ENCODE peak calls at places on chromosomes 11 and 22, in five cellular contexts. G, D, V, F and A are unnamed samples. For H3K4me1, the result is how much of the 10 kb centered on the place peaks cover.

GRCh38 chr11:33690290-33691050 is 10.2 kb downstream of the C11orf91 start:
- DNase-seq in G (peak), D (no peak), V (no peak), F (no peak), A (peak)

GRCh38 chr22:17810570-17811116 is 36.4 kb upstream of the BID start:
- DNase-seq in G (peak), D (no peak), V (no peak), F (no peak), A (no peak)

GRCh38 chr22:20084547-20085413 is 4.7 kb downstream of the DGCR8 start:
- DNase-seq in G (no peak), D (no peak), V (peak), F (no peak), A (no peak)

GRCh38 chr11:118715837-118716260 is 36.4 kb upstream of the TREH start:
- DNase-seq in G (no peak), D (no peak), V (no peak), F (no peak), A (peak)

GRCh38 chr11:124745835-124746620 is 6.0 kb downstream of the VSIG2 start:
- DNase-seq in G (no peak), D (no peak), V (no peak), F (peak), A (no peak)

GRCh38 chr22:20091690-20092476 is 11.8 kb downstream of the DGCR8 start:
- DNase-seq in G (no peak), D (no peak), V (no peak), F (no peak), A (no peak)

GRCh38 chr22:30609260-30610185 is 2.5 kb downstream of the TCN2 start:
- DNase-seq in G (peak), D (no peak), V (no peak), F (no peak), A (peak)

GRCh38 chr22:18056161-18056666 is 21.6 kb upstream of the PEX26 start:
- DNase-seq in G (no peak), D (peak), V (no peak), F (peak), A (peak)

GRCh38 chr11:119262668-119263351 is 54.1 kb downstream of the MCAM start:
- DNase-seq in G (no peak), D (no peak), V (no peak), F (no peak), A (no peak)

GRCh38 chr11:17572791-17573460 is 25.9 kb downstream of the OTOG start:
- DNase-seq in G (no peak), D (no peak), V (no peak), F (peak), A (no peak)

GRCh38 chr22:47101321-47101885 is 339.0 kb downstream of the TBC1D22A start:
- DNase-seq in G (no peak), D (no peak), V (no peak), F (no peak), A (no peak)

GRCh38 chr22:30413001-30413400 is 12.6 kb upstream of the MTFP1 start:
- DNase-seq in G (no peak), D (no peak), V (no peak), F (no peak), A (no peak)

GRCh38 chr11:117538731-117539130 is 211.1 kb downstream of the CEP164 start:
- DNase-seq in G (no peak), D (no peak), V (peak), F (no peak), A (no peak)

GRCh38 chr11:67538823-67539505 is 15.7 kb upstream of the CABP2 start:
- DNase-seq in G (no peak), D (no peak), V (no peak), F (no peak), A (no peak)

GRCh38 chr11:67303989-67304411 is 670 bp downstream of the SSH3 start:
- DNase-seq in G (no peak), D (peak), V (peak), F (no peak), A (no peak)

GRCh38 chr11:86041975-86042378 is 26.9 kb downstream of the PICALM start:
- DNase-seq in G (no peak), D (no peak), V (peak), F (peak), A (peak)

GRCh38 chr11:34145073-34145472 is 39.6 kb downstream of the NAT10 start:
- DNase-seq in G (no peak), D (no peak), V (peak), F (no peak), A (no peak)

GRCh38 chr11:86115542-86116385 is 46.9 kb upstream of the PICALM start:
- DNase-seq in G (no peak), D (no peak), V (no peak), F (no peak), A (no peak)

DNA sequence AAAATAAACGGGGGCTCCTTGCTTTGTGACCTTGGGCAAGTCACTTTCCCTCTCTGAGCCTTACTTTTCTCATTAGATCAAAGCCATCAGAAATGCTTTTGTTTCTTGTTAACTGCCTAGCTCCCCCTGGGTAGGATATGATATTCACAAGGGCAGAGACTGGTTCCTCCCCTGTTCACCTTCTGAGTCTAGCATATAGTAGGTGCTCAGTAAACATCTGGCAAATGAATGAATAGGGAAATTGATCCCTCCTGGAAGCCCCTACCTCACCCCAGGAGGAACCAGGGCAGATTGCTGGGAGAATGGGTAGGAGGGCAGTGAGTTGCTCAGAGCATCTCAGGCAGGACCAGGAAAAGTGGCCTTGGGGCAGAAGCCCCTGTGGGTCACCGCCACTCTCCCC is 6.6 kb upstream of the SAC3D1 start:
- DNase-seq in G (no peak), D (no peak), V (no peak), F (no peak), A (no peak)
- H3K27ac ChIP-seq in G (no peak), D (no peak), V (no peak), F (no peak), A (no peak)

GRCh38 chr11:8717876-8718753 is 35.5 kb downstream of the RPL27A start:
- DNase-seq in G (peak), D (no peak), V (no peak), F (peak), A (peak)
- H3K4me1 ChIP-seq in G (half or more), D (half or more), V (under half), F (under half), A (half or more)

GRCh38 chr22:36862251-36863242 is 1.7 kb downstream of the NCF4 start:
- DNase-seq in G (peak), D (peak), V (no peak), F (peak), A (no peak)
- H3K4me3 ChIP-seq in G (peak), D (peak), V (no peak), F (peak), A (no peak)

GRCh38 chr11:123137496-123138270 is 57.4 kb downstream of the CLMP start:
- DNase-seq in G (peak), D (peak), V (peak), F (peak), A (peak)
- H3K27ac ChIP-seq in G (peak), D (peak), V (peak), F (peak), A (peak)

GRCh38 chr11:57648791-57649735 is 649 bp downstream of the YPEL4 start:
- DNase-seq in G (no peak), D (no peak), V (peak), F (no peak), A (no peak)
- H3K4me1 ChIP-seq in G (half or more), D (under half), V (half or more), F (under half), A (under half)

GRCh38 chr11:59777104-59777503 is 21.9 kb downstream of the STX3 start:
- DNase-seq in G (no peak), D (no peak), V (no peak), F (no peak), A (no peak)
- H3K4me3 ChIP-seq in G (no peak), D (no peak), V (no peak), F (no peak), A (no peak)